ENCODE peak calls at places on chromosomes 7 and 10, in eight cellular contexts. V is activated CD4-positive, CD25-positive, alpha-beta regulatory T cell; N is thoracic aorta; Z is H9; U is T47D; X is stimulated activated naive CD4-positive, alpha-beta T cell treated with Interleukin-2 at 50 U/mL for 16 hours; C is activated T-cell treated with anti-CD3 and anti-CD28 coated beads, Interleukin-2, amount 50 U/mL, for 4 hours; R is NCI-H2081. P is an unnamed sample.

GRCh38 chr10:46229144-46229563 is 57.6 kb upstream of the ANTXRL start:
- DNase-seq in R (no peak), C (no peak), Z (peak), V (no peak), N (no peak), U (no peak), X (no peak), P (no peak)

GRCh38 chr10:35565602-35566061 is 39.5 kb upstream of the GJD4 start:
- DNase-seq in Z (no peak), U (no peak), C (no peak), V (no peak), R (no peak), X (no peak), N (no peak), P (no peak)

GRCh38 chr10:3876563-3876962 is 91.6 kb upstream of the KLF6 start:
- DNase-seq in V (no peak), Z (no peak), U (no peak), N (no peak), X (no peak), R (no peak), C (no peak), P (no peak)

GRCh38 chr7:68488366-68489060 is 1109.8 kb upstream of the AUTS2 start:
- DNase-seq in X (no peak), C (no peak), N (no peak), U (no peak), V (no peak), Z (no peak), R (no peak), P (peak)

GRCh38 chr7:79702116-79702515 is 248.6 kb upstream of the MAGI2 start:
- DNase-seq in U (no peak), R (no peak), N (no peak), Z (no peak), V (no peak), X (no peak), C (no peak), P (no peak)

GRCh38 chr7:154777023-154777422 is 225.9 kb downstream of the PAXIP1 start:
- DNase-seq in Z (no peak), V (no peak), X (no peak), R (no peak), U (no peak), N (no peak), C (no peak), P (no peak)

GRCh38 chr10:119022846-119023552 is 6.5 kb upstream of the NANOS1 start:
- DNase-seq in X (no peak), C (no peak), N (no peak), V (no peak), U (no peak), Z (peak), R (no peak), P (peak)

GRCh38 chr7:131066635-131067034 is 261.0 kb upstream of the MKLN1 start:
- DNase-seq in V (no peak), N (no peak), U (no peak), R (no peak), Z (no peak), X (no peak), C (no peak), P (no peak)

GRCh38 chr10:3468919-3469638 is 296.5 kb upstream of the PITRM1 start:
- DNase-seq in R (no peak), Z (no peak), N (peak), C (no peak), U (peak), X (peak), V (no peak), P (no peak)

GRCh38 chr10:71253981-71254818 is 41.8 kb downstream of the UNC5B start:
- DNase-seq in X (no peak), C (no peak), U (no peak), V (no peak), Z (no peak), N (no peak), R (no peak), P (peak)

GRCh38 chr7:39399976-39400375 is 166.2 kb upstream of the YAE1 start:
- DNase-seq in C (no peak), V (no peak), X (no peak), Z (peak), U (no peak), N (no peak), R (no peak), P (no peak)

GRCh38 chr10:52729259-52730104 is 43.1 kb downstream of the MBL2 start:
- DNase-seq in C (no peak), X (no peak), V (no peak), Z (no peak), N (no peak), U (peak), R (peak), P (peak)

GRCh38 chr7:157824011-157824818 is 487.4 kb downstream of the DNAJB6 start:
- DNase-seq in U (no peak), V (no peak), Z (no peak), R (no peak), C (no peak), X (no peak), N (no peak), P (no peak)

GRCh38 chr7:20482071-20482470 is 133.4 kb upstream of the ABCB5 start:
- DNase-seq in N (no peak), U (no peak), X (no peak), R (no peak), V (no peak), C (no peak), Z (no peak), P (no peak)

GRCh38 chr7:138729444-138729843 is 28.3 kb upstream of the SVOPL start:
- DNase-seq in X (no peak), V (no peak), U (no peak), C (no peak), Z (no peak), N (no peak), R (no peak), P (no peak)

GRCh38 chr10:103775786-103776185 is 79.6 kb downstream of the SH3PXD2A start:
- DNase-seq in C (no peak), N (no peak), U (no peak), R (no peak), V (no peak), X (no peak), Z (no peak), P (no peak)

GRCh38 chr7:151917791-151918311 is 38.4 kb upstream of the GALNTL5 start:
- DNase-seq in U (no peak), C (no peak), N (no peak), V (no peak), Z (no peak), X (no peak), R (no peak), P (no peak)

GRCh38 chr7:147541261-147541660 is 1049.3 kb upstream of the C7orf33 start:
- DNase-seq in Z (no peak), U (no peak), X (no peak), N (no peak), R (no peak), V (no peak), C (no peak), P (no peak)

GRCh38 chr10:97921581-97922377 is 72.1 kb downstream of the GOLGA7B start:
- DNase-seq in X (no peak), R (no peak), V (no peak), U (no peak), C (no peak), Z (no peak), N (no peak), P (no peak)

GRCh38 chr10:126216221-126216701 is 172.0 kb downstream of the ADAM12 start:
- DNase-seq in X (no peak), U (no peak), C (no peak), R (no peak), N (no peak), Z (no peak), V (no peak), P (no peak)

GRCh38 chr10:5930272-5930671 is 40.2 kb downstream of the FBH1 start:
- DNase-seq in R (no peak), U (no peak), Z (no peak), C (no peak), V (no peak), X (no peak), N (no peak), P (no peak)

GRCh38 chr7:100545636-100546128 is 6.7 kb downstream of the AGFG2 start:
- DNase-seq in R (no peak), U (no peak), N (peak), X (peak), V (no peak), C (peak), Z (peak), P (no peak)

GRCh38 chr7:32890553-32891045 is 961 bp downstream of the KBTBD2 start:
- DNase-seq in U (no peak), X (peak), C (no peak), V (no peak), Z (no peak), N (no peak), R (no peak), P (peak)

GRCh38 chr10:46325021-46325420 is 38.2 kb downstream of the ANTXRL start:
- DNase-seq in V (no peak), U (no peak), Z (no peak), R (no peak), C (no peak), N (no peak), X (no peak), P (no peak)

GRCh38 chr10:124605001-124605370 is 139.2 kb downstream of the FAM53B start:
- DNase-seq in Z (no peak), X (no peak), R (no peak), N (no peak), U (no peak), V (no peak), C (no peak), P (no peak)

GRCh38 chr7:137507096-137507495 is 163.6 kb upstream of the PTN start:
- DNase-seq in N (no peak), V (no peak), Z (no peak), R (no peak), U (no peak), C (no peak), X (no peak), P (no peak)

GRCh38 chr10:122044045-122044661 is 55.2 kb downstream of the TACC2 start:
- DNase-seq in C (no peak), N (no peak), X (no peak), R (no peak), V (no peak), Z (no peak), U (no peak), P (peak)

GRCh38 chr10:49634053-49634660 is 20.3 kb downstream of the CHAT start:
- DNase-seq in U (no peak), V (no peak), R (no peak), N (no peak), Z (no peak), X (no peak), C (no peak), P (no peak)

GRCh38 chr7:24979470-24979862 is 512 bp downstream of the OSBPL3 start:
- DNase-seq in R (peak), X (peak), V (peak), Z (no peak), U (peak), N (no peak), C (peak), P (peak)

GRCh38 chr7:137109966-137110930 is 233.3 kb downstream of the PTN start:
- DNase-seq in U (no peak), R (no peak), C (no peak), V (no peak), Z (no peak), N (no peak), X (no peak), P (no peak)

P was measured in NCI-H146.